ENCODE peak calls at places on chromosomes 2 and 18, in seven cellular contexts. I is K562, M is heart left ventricle, T is adrenal gland, A is HepG2, Q is spleen, U is breast epithelium. H is an unnamed sample.
A peak's percentile ranks its signal among the peaks of the same experiment; 100 is the strongest.

GRCh38 chr18:63119647-63120046 is 199.9 kb downstream of the BCL2 start:
- DNase-seq in T (peak; percentile 32), Q (no peak), I (no peak), U (no peak), M (no peak), A (peak; percentile 6), H (peak; percentile 55)

GRCh38 chr18:58097127-58097906 is 53.3 kb downstream of the NEDD4L start:
- DNase-seq in I (no peak), A (peak; percentile 41), M (no peak), U (no peak), T (no peak), Q (no peak), H (peak; percentile 28)

GRCh38 chr2:234500394-234501006 is 3.6 kb upstream of the ARL4C start:
- DNase-seq in U (peak; percentile 43), I (no peak), M (peak; percentile 44), A (peak; percentile 66), Q (peak; percentile 94), T (peak; percentile 39), H (peak; percentile 63)

GRCh38 chr2:127049927-127050802 is 56.8 kb downstream of the BIN1 start:
- DNase-seq in Q (peak; percentile 89), T (peak; percentile 62), M (peak; percentile 47), U (no peak), I (peak; percentile 88), A (peak; percentile 24), H (peak; percentile 74)

GRCh38 chr2:152635635-152636298 is 81.5 kb downstream of the PRPF40A start:
- DNase-seq in A (peak; percentile 76), U (no peak), Q (peak; percentile 75), M (peak; percentile 39), T (peak; percentile 56), I (peak; percentile 83), H (peak; percentile 66)

GRCh38 chr2:86476918-86477317 is 35.7 kb downstream of the KDM3A start:
- DNase-seq in Q (no peak), T (peak; percentile 41), I (no peak), A (no peak), M (no peak), U (no peak), H (no peak)

GRCh38 chr18:26383454-26384270 is 157.4 kb downstream of the TAF4B start:
- DNase-seq in M (no peak), U (no peak), A (peak; percentile 35), T (no peak), Q (no peak), I (peak; percentile 50), H (no peak)

GRCh38 chr18:58103339-58103930 is 59.4 kb downstream of the NEDD4L start:
- DNase-seq in U (no peak), T (no peak), I (peak; percentile 21), M (no peak), A (no peak), Q (no peak), H (no peak)

GRCh38 chr2:164028764-164029534 is 293.1 kb upstream of the FIGN start:
- DNase-seq in U (no peak), I (no peak), Q (no peak), A (no peak), T (no peak), M (no peak), H (no peak)

GRCh38 chr2:62325398-62325797 is 129.5 kb downstream of the B3GNT2 start:
- DNase-seq in Q (no peak), T (no peak), I (no peak), M (no peak), A (no peak), U (no peak), H (no peak)

GRCh38 chr2:58762176-58762781 is 521.2 kb upstream of the FANCL start:
- DNase-seq in M (no peak), T (peak; percentile 45), A (peak; percentile 35), Q (peak; percentile 59), I (peak; percentile 15), U (peak; percentile 40), H (peak; percentile 54)

GRCh38 chr2:187390891-187391290 is 57.2 kb downstream of the CALCRL start:
- DNase-seq in Q (no peak), T (no peak), A (peak; percentile 35), I (no peak), U (no peak), M (no peak), H (no peak)

GRCh38 chr18:49546719-49547273 is 15.1 kb upstream of the LIPG start:
- DNase-seq in Q (no peak), A (no peak), U (no peak), I (no peak), T (no peak), M (no peak), H (no peak)
- H3K4me1 ChIP-seq in Q (no peaks in the 10 kb centered on the region), A (no peaks in the 10 kb centered on the region), U (no peaks in the 10 kb centered on the region), I (no peaks in the 10 kb centered on the region), T (no peaks in the 10 kb centered on the region), M (no peaks in the 10 kb centered on the region), H (no peaks in the 10 kb centered on the region)

DNA sequence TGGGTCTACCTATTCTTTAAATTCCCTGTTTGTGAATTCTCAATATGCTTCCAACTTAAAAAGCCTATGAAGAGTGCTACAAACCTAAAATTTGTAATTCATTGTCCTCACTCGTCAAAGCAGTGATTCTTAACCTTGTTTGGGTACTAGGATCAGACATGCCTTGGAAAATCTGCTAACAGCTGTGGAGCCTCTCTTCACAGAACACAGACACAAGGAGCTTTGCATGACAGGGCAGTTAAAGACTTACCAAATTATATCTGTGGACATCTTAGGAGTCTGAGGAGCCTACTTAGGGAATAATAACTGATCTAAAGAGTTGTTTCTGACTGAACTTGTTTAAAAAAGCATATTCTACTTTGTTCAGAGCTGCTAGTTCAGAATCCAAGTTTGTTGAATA is 38.1 kb downstream of the TMEM87B start:
- DNase-seq in Q (no peak), I (no peak), U (no peak), T (no peak), A (no peak), M (no peak), H (no peak)
- H3K27ac ChIP-seq in Q (peak overlapping the region; percentile 31), I (no peak overlapping the region), U (no peak overlapping the region), T (no peak overlapping the region), A (no peak overlapping the region), M (no peak overlapping the region), H (no peak overlapping the region)

GRCh38 chr2:130181338-130181879 is at the start of gene SMPD4:
- DNase-seq in T (peak; percentile 97), U (peak; percentile 95), Q (peak; percentile 99), A (peak; percentile 96), M (peak; percentile 98), I (peak; percentile 75), H (peak; percentile 97)
- TF ChIP-seq POLR2A in T (peak; percentile 19), U (peak; percentile 21), Q (no peak), A (peak; percentile 68), M (no peak), I (peak; percentile 73), H (no peak)

DNA sequence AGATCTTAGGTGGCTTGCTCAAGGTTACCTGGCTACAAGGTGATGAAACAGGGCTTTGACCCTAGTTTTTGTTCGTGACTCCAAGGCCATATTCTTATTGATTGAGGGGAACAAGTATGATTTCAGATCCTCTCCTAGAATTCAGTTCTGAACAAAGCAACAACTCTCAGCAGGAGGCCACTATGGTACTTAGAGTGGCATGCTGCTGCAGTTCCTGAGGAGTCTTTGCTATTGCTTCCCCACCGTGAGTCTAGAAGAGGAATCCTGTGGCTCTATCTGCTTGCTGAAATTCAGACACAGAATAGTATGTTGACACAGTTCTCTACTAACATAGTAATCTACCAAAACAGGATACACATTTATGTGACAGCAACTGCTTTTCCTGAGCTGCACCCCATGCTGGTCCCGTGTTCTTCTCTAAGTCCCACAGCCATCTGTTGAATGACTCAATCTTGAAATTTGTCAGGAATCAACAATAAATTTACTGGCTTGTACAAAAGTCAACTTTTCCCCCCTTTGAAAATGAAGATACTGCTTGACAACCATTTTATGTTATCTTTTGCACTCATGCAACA is 4.1 kb downstream of the TGFBRAP1 start:
- DNase-seq in Q (no peak), A (no peak), U (no peak), I (no peak), M (no peak), T (no peak), H (no peak)
- H3K4me1 ChIP-seq in Q (peaks cover 71% of the 10 kb centered on the region), A (peaks cover 40% of the 10 kb centered on the region), U (no peaks in the 10 kb centered on the region), I (peaks cover 29% of the 10 kb centered on the region), M (peaks cover 30% of the 10 kb centered on the region), T (peaks cover 40% of the 10 kb centered on the region), H (no peaks in the 10 kb centered on the region)

GRCh38 chr2:172438064-172438421 is 10.7 kb downstream of the ITGA6 start:
- DNase-seq in Q (no peak), T (no peak), I (no peak), U (no peak), A (no peak), M (no peak), H (no peak)
- H3K27ac ChIP-seq in Q (peak overlapping the region; percentile 67), T (no peak overlapping the region), I (no peak overlapping the region), U (peak overlapping the region; percentile 53), A (no peak overlapping the region), M (no peak overlapping the region), H (no peak overlapping the region)

GRCh38 chr2:210303498-210303897 is 11.5 kb downstream of the MYL1 start:
- DNase-seq in M (no peak), A (no peak), T (no peak), Q (no peak), U (no peak), I (no peak), H (no peak)
- TF ChIP-seq POLR2A in M (no peak), A (no peak), T (no peak), Q (no peak), U (no peak), I (no peak), H (no peak)

GRCh38 chr18:79679552-79680099 is at the start of gene CTDP1:
- DNase-seq in T (peak; percentile 95), A (peak; percentile 80), U (peak; percentile 88), I (peak; percentile 74), Q (peak; percentile 97), M (peak; percentile 94), H (peak; percentile 93)

GRCh38 chr18:79681484-79682387 is 2.1 kb downstream of the CTDP1 start:
- DNase-seq in I (no peak), U (no peak), M (no peak), T (no peak), A (no peak), Q (peak; percentile 85), H (no peak)

GRCh38 chr18:79682481-79682880 is 2.9 kb downstream of the CTDP1 start:
- DNase-seq in I (no peak), Q (no peak), M (no peak), A (no peak), T (no peak), U (no peak), H (no peak)

GRCh38 chr18:79680100-79680879 is 687 bp downstream of the CTDP1 start:
- DNase-seq in M (no peak), T (peak; percentile 51), U (peak; percentile 47), A (peak; percentile 41), Q (peak; percentile 93), I (peak; percentile 51), H (peak; percentile 60)

GRCh38 chr18:79680891-79681339 is 1.3 kb downstream of the CTDP1 start:
- DNase-seq in U (no peak), A (no peak), M (no peak), T (peak; percentile 34), Q (peak; percentile 85), I (no peak), H (no peak)
- H3K4me1 ChIP-seq in U (peaks cover 5% of the 10 kb centered on the region), A (peaks cover 48% of the 10 kb centered on the region), M (peaks cover 45% of the 10 kb centered on the region), T (peaks cover 30% of the 10 kb centered on the region), Q (peaks cover 73% of the 10 kb centered on the region), I (peaks cover 15% of the 10 kb centered on the region), H (peaks cover 16% of the 10 kb centered on the region)

DNA sequence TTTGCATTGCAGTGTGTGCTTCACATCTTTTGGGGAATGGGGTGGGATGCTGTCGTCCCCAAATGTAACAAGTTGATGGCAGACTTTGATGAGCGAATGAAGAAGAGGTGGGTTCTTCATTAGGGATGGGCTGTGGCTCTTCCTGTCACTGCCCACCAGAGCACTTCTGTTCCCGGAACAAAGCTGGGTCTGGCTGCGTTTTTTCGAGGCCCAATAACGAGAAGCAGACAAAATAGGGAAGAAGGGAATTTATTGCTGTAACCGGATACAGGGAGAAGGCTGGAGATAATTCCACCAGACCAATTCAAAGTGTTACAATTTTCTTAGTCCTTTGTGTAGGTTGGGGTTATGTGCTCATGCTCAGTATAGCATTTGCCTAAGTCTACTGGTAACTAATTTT is 84.6 kb downstream of the FHOD3 start:
- DNase-seq in I (no peak), Q (no peak), U (no peak), T (no peak), M (no peak), A (no peak), H (no peak)
- H3K27ac ChIP-seq in I (no peak overlapping the region), Q (no peak overlapping the region), U (peak overlapping the region; percentile 12), T (no peak overlapping the region), M (peak overlapping the region; percentile 67), A (no peak overlapping the region), H (no peak overlapping the region)